ENCODE peak calls at places on chromosomes 5 and 9, in six cellular contexts. P is spleen; Z is IMR-90; B is fibroblast of the aortic adventitia; L is central memory CD4-positive, alpha-beta T cell; X is EH. A is an unnamed sample.

GRCh38 chr9:14251146-14252071 is 62.5 kb downstream of the NFIB start:
- DNase-seq in B (peak; percentile 94), Z (peak; percentile 68), X (peak; percentile 13), L (no peak), P (no peak), A (peak; percentile 41)

GRCh38 chr5:141040093-141040762 is 10.9 kb upstream of the PCDHB1 start:
- DNase-seq in Z (no peak), P (no peak), L (no peak), B (no peak), X (no peak), A (peak; percentile 1)

GRCh38 chr9:16245756-16246440 is 624.6 kb downstream of the BNC2 start:
- DNase-seq in P (no peak), X (peak; percentile 70), Z (peak; percentile 20), B (peak; percentile 69), L (no peak), A (peak; percentile 81)

GRCh38 chr9:3434594-3434993 is 91.2 kb downstream of the RFX3 start:
- DNase-seq in L (no peak), Z (peak; percentile 82), B (peak; percentile 50), X (peak; percentile 34), P (no peak), A (no peak)

GRCh38 chr5:152864993-152865392 is 459.9 kb upstream of the NMUR2 start:
- DNase-seq in B (no peak), X (no peak), Z (no peak), L (no peak), P (no peak), A (no peak)

GRCh38 chr5:127673401-127673800 is 24.5 kb downstream of the CTXN3 start:
- DNase-seq in B (no peak), P (no peak), X (peak; percentile 62), Z (peak; percentile 25), L (no peak), A (no peak)

GRCh38 chr5:149942199-149942598 is 2.4 kb downstream of the PDE6A start:
- DNase-seq in L (no peak), Z (no peak), X (no peak), P (no peak), B (no peak), A (no peak)

GRCh38 chr5:181109489-181110013 is 21.4 kb downstream of the OR2V1 start:
- DNase-seq in P (no peak), B (no peak), L (no peak), X (no peak), Z (no peak), A (no peak)

GRCh38 chr9:70120834-70121510 is 77.3 kb downstream of the MAMDC2 start:
- DNase-seq in B (peak; percentile 94), P (no peak), X (peak; percentile 96), Z (peak; percentile 97), L (no peak), A (peak; percentile 74)

GRCh38 chr5:27906481-27906880 is 868.1 kb upstream of the CDH9 start:
- DNase-seq in B (no peak), P (no peak), X (no peak), Z (no peak), L (no peak), A (no peak)

GRCh38 chr5:180140627-180141006 is 68.4 kb downstream of the RASGEF1C start:
- DNase-seq in P (no peak), B (no peak), L (no peak), Z (no peak), X (no peak), A (peak; percentile 38)

GRCh38 chr9:129181246-129181645 is 3.2 kb upstream of the IER5L start:
- DNase-seq in P (no peak), Z (no peak), X (no peak), L (no peak), B (no peak), A (peak; percentile 14)

GRCh38 chr5:56759521-56759920 is 55.8 kb upstream of the MAP3K1 start:
- DNase-seq in P (peak; percentile 80), B (no peak), X (no peak), L (no peak), Z (no peak), A (no peak)

GRCh38 chr5:157558089-157558595 is 17.4 kb downstream of the ADAM19 start:
- DNase-seq in L (no peak), X (peak; percentile 87), B (peak; percentile 75), Z (peak; percentile 86), P (no peak), A (peak; percentile 83)

GRCh38 chr5:180523629-180524466 is 29.7 kb downstream of the CNOT6 start:
- DNase-seq in X (no peak), L (no peak), B (no peak), Z (peak; percentile 36), P (no peak), A (no peak)

GRCh38 chr9:126116351-126117157 is 210.1 kb upstream of the MVB12B start:
- DNase-seq in L (no peak), Z (no peak), P (peak; percentile 20), B (no peak), X (no peak), A (no peak)

GRCh38 chr9:124098141-124098905 is 86.8 kb downstream of the LHX2 start:
- DNase-seq in Z (no peak), B (no peak), L (no peak), X (peak; percentile 4), P (no peak), A (no peak)

GRCh38 chr9:5518937-5519319 is 8.6 kb downstream of the PDCD1LG2 start:
- DNase-seq in Z (no peak), P (no peak), B (no peak), X (no peak), L (no peak), A (no peak)

GRCh38 chr9:93304574-93305496 is 120.9 kb downstream of the WNK2 start:
- DNase-seq in L (no peak), Z (peak; percentile 41), B (peak; percentile 43), X (peak; percentile 52), P (peak; percentile 70), A (peak; percentile 98)

GRCh38 chr5:124806026-124806856 is 59.8 kb upstream of the ZNF608 start:
- DNase-seq in L (no peak), B (peak; percentile 59), X (peak; percentile 4), P (no peak), Z (peak; percentile 81), A (peak; percentile 58)

GRCh38 chr5:106414342-106414741 is 1256.4 kb downstream of the EFNA5 start:
- DNase-seq in B (no peak), P (no peak), X (no peak), L (no peak), Z (no peak), A (no peak)

GRCh38 chr9:84759300-84759750 is 89.8 kb downstream of the NTRK2 start:
- DNase-seq in B (no peak), L (peak; percentile 12), Z (no peak), X (no peak), P (no peak), A (no peak)

GRCh38 chr9:134225816-134226215 is 61.5 kb upstream of the RNU6ATAC start:
- DNase-seq in P (peak; percentile 41), Z (no peak), L (no peak), X (no peak), B (no peak), A (peak; percentile 81)

GRCh38 chr9:126534431-126535186 is 79.1 kb upstream of the LMX1B start:
- DNase-seq in X (peak; percentile 25), B (no peak), Z (no peak), P (peak; percentile 77), L (no peak), A (peak; percentile 69)

GRCh38 chr5:160310910-160311295 is 1.5 kb downstream of the CCNJL start:
- DNase-seq in X (no peak), B (no peak), P (no peak), Z (no peak), L (no peak), A (no peak)

GRCh38 chr9:134983506-134984371 is 66.0 kb upstream of the FCN1 start:
- DNase-seq in B (no peak), Z (no peak), L (no peak), P (no peak), X (no peak), A (no peak)

GRCh38 chr9:18821794-18822193 is 211.2 kb downstream of the SAXO1 start:
- DNase-seq in X (peak; percentile 8), L (no peak), Z (peak; percentile 52), P (no peak), B (peak; percentile 28), A (no peak)

GRCh38 chr5:178440163-178440545 is 150.0 kb downstream of the COL23A1 start:
- DNase-seq in B (no peak), Z (no peak), L (no peak), P (no peak), X (no peak), A (no peak)

GRCh38 chr5:39175273-39175955 is 43.9 kb downstream of the FYB1 start:
- DNase-seq in B (no peak), P (no peak), Z (no peak), L (no peak), X (no peak), A (no peak)

GRCh38 chr9:34929506-34930102 is 28.5 kb upstream of the PHF24 start:
- DNase-seq in P (no peak), L (no peak), X (peak; percentile 21), Z (peak; percentile 5), B (peak; percentile 14), A (peak; percentile 58)

GRCh38 chr5:32193591-32193990 is 19.5 kb upstream of the GOLPH3 start:
- DNase-seq in L (no peak), B (peak; percentile 89), X (peak; percentile 94), Z (peak; percentile 77), P (peak; percentile 66), A (peak; percentile 37)

GRCh38 chr5:177403826-177404640 is 3.6 kb upstream of the PFN3 start:
- DNase-seq in L (peak; percentile 83), X (peak; percentile 84), Z (peak; percentile 75), P (peak; percentile 98), B (peak; percentile 75), A (peak; percentile 99)

GRCh38 chr5:161167001-161167765 is 315.2 kb upstream of the ATP10B start:
- DNase-seq in P (no peak), X (no peak), B (no peak), L (no peak), Z (no peak), A (no peak)

GRCh38 chr5:140468188-140468587 is 66.6 kb downstream of the ANKHD1 start:
- DNase-seq in B (peak; percentile 26), L (no peak), Z (no peak), P (no peak), X (no peak), A (no peak)

GRCh38 chr5:54895816-54896341 is 89.5 kb downstream of the ESM1 start:
- DNase-seq in P (no peak), Z (peak; percentile 68), B (peak; percentile 73), X (peak; percentile 71), L (no peak), A (no peak)

GRCh38 chr5:138536665-138537315 is 6.2 kb downstream of the ETF1 start:
- DNase-seq in X (no peak), P (no peak), B (no peak), Z (no peak), L (no peak), A (no peak)

GRCh38 chr5:133423031-133423617 is 189.2 kb downstream of the FSTL4 start:
- DNase-seq in B (no peak), X (no peak), P (no peak), Z (no peak), L (no peak), A (no peak)

GRCh38 chr5:100706796-100707195 is 171.6 kb downstream of the FAM174A start:
- DNase-seq in P (no peak), B (peak; percentile 15), X (no peak), L (no peak), Z (no peak), A (no peak)